ENCODE peak calls at places on chromosomes 4 and X, in six cellular contexts. S, C, P, K, R and Y are unnamed samples.

GRCh38 chr4:42673084-42673429 is 16.2 kb upstream of the ATP8A1 start:
- DNase-seq in S (peak; percentile 54), C (peak; percentile 61), P (peak; percentile 37), K (no peak), R (peak; percentile 54), Y (no peak)

GRCh38 chrX:50814701-50815476 is 895 bp upstream of the SHROOM4 start:
- DNase-seq in S (peak; percentile 51), C (peak; percentile 52), P (peak; percentile 55), K (no peak), R (peak; percentile 13), Y (no peak)

GRCh38 chrX:9160698-9161329 is 126.9 kb upstream of the FAM9B start:
- DNase-seq in S (no peak), C (no peak), P (no peak), K (no peak), R (no peak), Y (no peak)

GRCh38 chr4:176205299-176205698 is 9.9 kb upstream of the SPATA4 start:
- DNase-seq in S (no peak), C (no peak), P (no peak), K (no peak), R (no peak), Y (no peak)

GRCh38 chrX:155048997-155049619 is 21.8 kb downstream of the CMC4 start:
- DNase-seq in S (peak; percentile 74), C (peak; percentile 66), P (peak; percentile 43), K (no peak), R (peak; percentile 54), Y (no peak)

GRCh38 chrX:134023851-134024281 is 38.5 kb upstream of the GPC3 start:
- DNase-seq in S (peak; percentile 51), C (no peak), P (no peak), K (no peak), R (peak; percentile 18), Y (no peak)

GRCh38 chr4:168560835-168561210 is 64.0 kb downstream of the PALLD start:
- DNase-seq in S (no peak), C (no peak), P (no peak), K (no peak), R (no peak), Y (no peak)

GRCh38 chr4:94653095-94653649 is 104.6 kb upstream of the BMPR1B start:
- DNase-seq in S (peak; percentile 36), C (no peak), P (peak; percentile 40), K (no peak), R (no peak), Y (no peak)

GRCh38 chrX:102976290-102976689 is 39.2 kb downstream of the RAB40AL start:
- DNase-seq in S (peak; percentile 10), C (peak; percentile 76), P (peak; percentile 66), K (no peak), R (no peak), Y (no peak)

GRCh38 chrX:2627272-2627867 is 63.7 kb upstream of the CD99 start:
- DNase-seq in S (peak; percentile 55), C (peak; percentile 39), P (peak; percentile 25), K (no peak), R (peak; percentile 52), Y (no peak)

GRCh38 chr4:26032142-26032541 is 118.1 kb downstream of the SMIM20 start:
- DNase-seq in S (no peak), C (peak; percentile 83), P (peak; percentile 90), K (no peak), R (no peak), Y (no peak)

GRCh38 chr4:121185960-121186359 is 21.8 kb upstream of the TNIP3 start:
- DNase-seq in S (no peak), C (no peak), P (no peak), K (no peak), R (no peak), Y (no peak)

GRCh38 chr4:107997794-107998193 is 8.1 kb downstream of the HADH start:
- DNase-seq in S (no peak), C (peak; percentile 32), P (no peak), K (no peak), R (no peak), Y (no peak)

GRCh38 chrX:23434356-23434884 is 99.8 kb downstream of the PTCHD1 start:
- DNase-seq in S (peak; percentile 94), C (peak; percentile 83), P (peak; percentile 95), K (peak; percentile 81), R (peak; percentile 14), Y (no peak)

GRCh38 chrX:37349131-37350033 is at the start of gene PRRG1:
- DNase-seq in S (peak; percentile 90), C (peak; percentile 91), P (peak; percentile 83), K (peak; percentile 81), R (peak; percentile 96), Y (peak; percentile 24)

GRCh38 chrX:97398030-97398551 is 514.4 kb downstream of the RPA4 start:
- DNase-seq in S (peak; percentile 43), C (no peak), P (peak; percentile 22), K (no peak), R (no peak), Y (no peak)

GRCh38 chr4:1593881-1594345 is 90.2 kb downstream of the FAM53A start:
- DNase-seq in S (no peak), C (no peak), P (no peak), K (no peak), R (no peak), Y (no peak)

GRCh38 chrX:8748855-8749254 is 16.9 kb upstream of the ANOS1 start:
- DNase-seq in S (peak; percentile 44), C (peak; percentile 43), P (peak; percentile 22), K (no peak), R (peak; percentile 32), Y (no peak)

GRCh38 chrX:110667706-110668105 is 127.9 kb downstream of the CHRDL1 start:
- DNase-seq in S (no peak), C (no peak), P (peak; percentile 22), K (no peak), R (peak; percentile 13), Y (no peak)

GRCh38 chr4:177001271-177002175 is 208.8 kb upstream of the VEGFC start:
- DNase-seq in S (peak; percentile 58), C (peak; percentile 60), P (peak; percentile 67), K (no peak), R (no peak), Y (peak; percentile 48)

GRCh38 chr4:139229534-139230039 is 50.4 kb downstream of the MGARP start:
- DNase-seq in S (peak; percentile 72), C (peak; percentile 73), P (peak; percentile 43), K (no peak), R (peak; percentile 70), Y (no peak)

GRCh38 chr4:81631958-81632439 is 160.3 kb upstream of the RASGEF1B start:
- DNase-seq in S (peak; percentile 81), C (peak; percentile 92), P (peak; percentile 84), K (no peak), R (peak; percentile 55), Y (peak; percentile 100)

GRCh38 chr4:38753021-38753806 is 29.6 kb downstream of the TLR10 start:
- DNase-seq in S (peak; percentile 100), C (peak; percentile 98), P (peak; percentile 100), K (peak; percentile 88), R (peak; percentile 88), Y (peak; percentile 55)

GRCh38 chrX:2342878-2343277 is 157.9 kb downstream of the DHRSX start:
- DNase-seq in S (peak; percentile 92), C (peak; percentile 36), P (peak; percentile 92), K (no peak), R (no peak), Y (no peak)

GRCh38 chrX:139518475-139518874 is 12.1 kb upstream of the F9 start:
- DNase-seq in S (no peak), C (no peak), P (no peak), K (no peak), R (no peak), Y (no peak)

GRCh38 chrX:155956649-155957048 is 40.8 kb upstream of the IL9R start:
- DNase-seq in S (no peak), C (no peak), P (no peak), K (no peak), R (no peak), Y (no peak)

DNA sequence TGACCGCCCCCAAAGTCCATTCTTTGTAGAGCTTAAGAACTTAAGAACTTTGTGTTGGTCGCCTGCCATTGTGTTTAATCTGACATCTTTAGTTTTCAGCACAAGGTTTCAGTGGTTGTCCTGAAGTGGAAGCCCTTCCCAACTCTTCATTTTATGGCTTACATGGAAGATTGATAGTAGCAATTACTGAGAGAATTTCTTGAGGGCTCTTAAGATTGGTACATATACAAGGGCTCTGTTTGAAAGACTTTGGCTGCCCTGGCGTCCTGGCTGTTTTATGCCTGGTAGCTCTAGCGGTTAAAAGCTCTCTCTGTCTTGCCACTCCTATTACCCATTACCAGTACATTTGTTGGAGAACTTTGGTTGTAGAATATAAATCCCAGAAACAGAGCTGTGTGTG is 75.0 kb downstream of the KDM6A start:
- DNase-seq in S (no peak), C (no peak), P (no peak), K (no peak), R (no peak), Y (no peak)
- H3K27ac ChIP-seq in S (peak overlapping the region; percentile 100), C (no peak overlapping the region), P (no peak overlapping the region), K (no peak overlapping the region), R (no peak overlapping the region), Y (no peak overlapping the region)

GRCh38 chrX:13934731-13935130 is 95.0 kb downstream of the GEMIN8 start:
- DNase-seq in S (no peak), C (no peak), P (no peak), K (no peak), R (no peak), Y (no peak)

GRCh38 chrX:13936804-13937203 is 92.9 kb downstream of the GEMIN8 start:
- DNase-seq in S (no peak), C (no peak), P (no peak), K (no peak), R (no peak), Y (no peak)

GRCh38 chrX:13932416-13932815 is 97.3 kb downstream of the GEMIN8 start:
- DNase-seq in S (no peak), C (no peak), P (no peak), K (no peak), R (no peak), Y (no peak)

GRCh38 chrX:13933352-13933751 is 96.3 kb downstream of the GEMIN8 start:
- DNase-seq in S (no peak), C (no peak), P (no peak), K (no peak), R (no peak), Y (no peak)

GRCh38 chrX:13933851-13934250 is 95.8 kb downstream of the GEMIN8 start:
- DNase-seq in S (no peak), C (no peak), P (peak; percentile 6), K (no peak), R (no peak), Y (no peak)
- H3K27ac ChIP-seq in S (no peak overlapping the region), C (no peak overlapping the region), P (no peak overlapping the region), K (no peak overlapping the region), R (no peak overlapping the region), Y (no peak overlapping the region)

DNA sequence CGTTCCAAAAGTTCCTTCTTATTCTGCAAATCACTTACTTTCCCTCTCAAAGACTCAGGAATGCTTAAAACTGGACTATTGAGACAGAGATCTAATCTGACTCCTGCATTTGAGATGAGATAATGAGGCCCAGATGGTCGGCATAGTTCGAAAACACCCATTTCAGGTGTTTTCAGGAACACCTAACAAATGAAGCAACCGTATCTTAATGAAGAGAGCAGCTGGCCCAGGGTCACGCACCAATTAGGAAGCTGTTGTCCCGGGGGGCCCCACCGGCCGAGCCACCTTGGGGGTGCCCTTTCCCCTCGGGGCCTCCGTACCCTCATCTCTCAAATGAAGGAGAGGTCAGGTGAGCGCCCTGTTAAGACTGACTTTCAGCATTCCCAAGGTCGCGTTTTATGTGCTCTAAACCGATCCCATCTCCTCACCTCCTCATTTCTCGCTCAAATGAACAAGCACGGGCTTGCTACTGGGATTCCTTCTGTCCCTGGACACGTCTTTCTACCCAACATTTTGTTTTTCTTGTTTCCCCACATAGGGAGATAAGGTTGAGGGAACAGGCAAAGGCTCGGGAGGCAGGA is 826 bp downstream of the LRPAP1 start:
- DNase-seq in S (peak; percentile 11), C (no peak), P (peak; percentile 8), K (no peak), R (peak; percentile 22), Y (no peak)
- H3K27ac ChIP-seq in S (no peak overlapping the region), C (no peak overlapping the region), P (no peak overlapping the region), K (no peak overlapping the region), R (peak overlapping the region; percentile 62), Y (no peak overlapping the region)

GRCh38 chr4:80307183-80307735 is 28.3 kb upstream of the CFAP299 start:
- DNase-seq in S (peak; percentile 18), C (peak; percentile 83), P (peak; percentile 88), K (no peak), R (peak; percentile 13), Y (no peak)
- H3K27ac ChIP-seq in S (no peak overlapping the region), C (peak overlapping the region; percentile 83), P (peak overlapping the region; percentile 52), K (no peak overlapping the region), R (no peak overlapping the region), Y (peak overlapping the region; percentile 89)